ENCODE peak calls at places on chromosomes 5 and 9, in eight cellular contexts. One of them, this sample, is unnamed.

GRCh38 chr5:51373880-51374523 is 9.2 kb upstream of the ISL1 start:
- DNase-seq in uterus: no peak
- DNase-seq in esophagus muscularis mucosa: no peak
- DNase-seq in upper lobe of right lung: no peak
- DNase-seq in CD8-positive, alpha-beta T cell: no peak
- DNase-seq in body of pancreas: no peak
- DNase-seq in tibial artery: no peak
- DNase-seq in IMR-90: no peak
- DNase-seq in this sample: no peak

GRCh38 chr5:150057052-150057451 is 29.3 kb downstream of the CSF1R start:
- DNase-seq in IMR-90: no peak
- DNase-seq in esophagus muscularis mucosa: no peak
- DNase-seq in uterus: no peak
- DNase-seq in upper lobe of right lung: no peak
- DNase-seq in CD8-positive, alpha-beta T cell: no peak
- DNase-seq in body of pancreas: no peak
- DNase-seq in tibial artery: peak; percentile 48
- DNase-seq in this sample: no peak

GRCh38 chr9:22079873-22080341 is 70.8 kb upstream of the CDKN2B start:
- DNase-seq in CD8-positive, alpha-beta T cell: peak; percentile 18
- DNase-seq in upper lobe of right lung: no peak
- DNase-seq in uterus: peak; percentile 29
- DNase-seq in body of pancreas: peak; percentile 38
- DNase-seq in tibial artery: peak; percentile 70
- DNase-seq in IMR-90: peak; percentile 87
- DNase-seq in esophagus muscularis mucosa: no peak
- DNase-seq in this sample: no peak

GRCh38 chr5:39943811-39944210 is 519.0 kb upstream of the DAB2 start:
- DNase-seq in esophagus muscularis mucosa: no peak
- DNase-seq in IMR-90: peak; percentile 5
- DNase-seq in CD8-positive, alpha-beta T cell: no peak
- DNase-seq in body of pancreas: no peak
- DNase-seq in uterus: no peak
- DNase-seq in upper lobe of right lung: no peak
- DNase-seq in tibial artery: no peak
- DNase-seq in this sample: no peak

GRCh38 chr5:78927657-78928282 is 57.3 kb downstream of the ARSB start:
- DNase-seq in body of pancreas: no peak
- DNase-seq in upper lobe of right lung: no peak
- DNase-seq in uterus: no peak
- DNase-seq in tibial artery: no peak
- DNase-seq in CD8-positive, alpha-beta T cell: no peak
- DNase-seq in IMR-90: peak; percentile 84
- DNase-seq in esophagus muscularis mucosa: no peak
- DNase-seq in this sample: no peak

GRCh38 chr5:82777106-82777505 is 300.1 kb downstream of the TMEM167A start:
- DNase-seq in tibial artery: no peak
- DNase-seq in upper lobe of right lung: no peak
- DNase-seq in uterus: no peak
- DNase-seq in IMR-90: no peak
- DNase-seq in body of pancreas: no peak
- DNase-seq in esophagus muscularis mucosa: no peak
- DNase-seq in CD8-positive, alpha-beta T cell: no peak
- DNase-seq in this sample: no peak

GRCh38 chr9:133603165-133603927 is 5.8 kb downstream of the FAM163B start:
- DNase-seq in IMR-90: no peak
- DNase-seq in esophagus muscularis mucosa: no peak
- DNase-seq in body of pancreas: no peak
- DNase-seq in tibial artery: no peak
- DNase-seq in upper lobe of right lung: no peak
- DNase-seq in uterus: no peak
- DNase-seq in CD8-positive, alpha-beta T cell: no peak
- DNase-seq in this sample: no peak

GRCh38 chr5:65127181-65127901 is 354.4 kb downstream of the ADAMTS6 start:
- DNase-seq in uterus: no peak
- DNase-seq in CD8-positive, alpha-beta T cell: no peak
- DNase-seq in body of pancreas: no peak
- DNase-seq in tibial artery: no peak
- DNase-seq in IMR-90: peak; percentile 93
- DNase-seq in upper lobe of right lung: no peak
- DNase-seq in esophagus muscularis mucosa: no peak
- DNase-seq in this sample: no peak

GRCh38 chr5:73783823-73784222 is 157.8 kb downstream of the ARHGEF28 start:
- DNase-seq in uterus: no peak
- DNase-seq in body of pancreas: no peak
- DNase-seq in esophagus muscularis mucosa: no peak
- DNase-seq in CD8-positive, alpha-beta T cell: no peak
- DNase-seq in tibial artery: no peak
- DNase-seq in IMR-90: peak; percentile 53
- DNase-seq in upper lobe of right lung: no peak
- DNase-seq in this sample: no peak

GRCh38 chr9:38707885-38708640 is 11.9 kb downstream of the FAM240B start:
- DNase-seq in IMR-90: no peak
- DNase-seq in upper lobe of right lung: no peak
- DNase-seq in uterus: no peak
- DNase-seq in body of pancreas: no peak
- DNase-seq in CD8-positive, alpha-beta T cell: no peak
- DNase-seq in tibial artery: no peak
- DNase-seq in esophagus muscularis mucosa: no peak
- DNase-seq in this sample: no peak

GRCh38 chr5:127002390-127002789 is 28.0 kb downstream of the MARCHF3 start:
- DNase-seq in CD8-positive, alpha-beta T cell: no peak
- DNase-seq in body of pancreas: no peak
- DNase-seq in upper lobe of right lung: no peak
- DNase-seq in esophagus muscularis mucosa: no peak
- DNase-seq in tibial artery: no peak
- DNase-seq in IMR-90: peak; percentile 34
- DNase-seq in uterus: no peak
- DNase-seq in this sample: no peak

GRCh38 chr5:18113724-18114123 is 479.5 kb downstream of the TAF11L14 start:
- DNase-seq in esophagus muscularis mucosa: no peak
- DNase-seq in IMR-90: peak; percentile 12
- DNase-seq in uterus: no peak
- DNase-seq in body of pancreas: no peak
- DNase-seq in CD8-positive, alpha-beta T cell: no peak
- DNase-seq in tibial artery: no peak
- DNase-seq in upper lobe of right lung: no peak
- DNase-seq in this sample: peak; percentile 32

GRCh38 chr9:3526903-3527652 is 1.3 kb upstream of the RFX3 start:
- DNase-seq in tibial artery: peak; percentile 62
- DNase-seq in body of pancreas: peak; percentile 38
- DNase-seq in esophagus muscularis mucosa: peak; percentile 92
- DNase-seq in IMR-90: peak; percentile 13
- DNase-seq in uterus: no peak
- DNase-seq in CD8-positive, alpha-beta T cell: no peak
- DNase-seq in upper lobe of right lung: peak; percentile 56
- DNase-seq in this sample: peak; percentile 3

GRCh38 chr5:65969539-65970393 is 43.4 kb downstream of the ERBIN start:
- DNase-seq in tibial artery: no peak
- DNase-seq in CD8-positive, alpha-beta T cell: no peak
- DNase-seq in upper lobe of right lung: no peak
- DNase-seq in IMR-90: no peak
- DNase-seq in esophagus muscularis mucosa: no peak
- DNase-seq in body of pancreas: no peak
- DNase-seq in uterus: no peak
- DNase-seq in this sample: no peak

GRCh38 chr9:27888661-27889295 is 315.5 kb upstream of the C9orf72 start:
- DNase-seq in upper lobe of right lung: peak; percentile 67
- DNase-seq in body of pancreas: peak; percentile 7
- DNase-seq in tibial artery: no peak
- DNase-seq in uterus: no peak
- DNase-seq in esophagus muscularis mucosa: no peak
- DNase-seq in IMR-90: no peak
- DNase-seq in CD8-positive, alpha-beta T cell: peak; percentile 13
- DNase-seq in this sample: no peak

GRCh38 chr5:149370878-149371277 is 8.2 kb downstream of the IL17B start:
- DNase-seq in IMR-90: no peak
- DNase-seq in tibial artery: no peak
- DNase-seq in uterus: no peak
- DNase-seq in CD8-positive, alpha-beta T cell: no peak
- DNase-seq in body of pancreas: peak; percentile 42
- DNase-seq in upper lobe of right lung: no peak
- DNase-seq in esophagus muscularis mucosa: no peak
- DNase-seq in this sample: no peak

GRCh38 chr5:142385194-142385593 is 60.4 kb upstream of the SPRY4 start:
- DNase-seq in upper lobe of right lung: no peak
- DNase-seq in esophagus muscularis mucosa: no peak
- DNase-seq in CD8-positive, alpha-beta T cell: no peak
- DNase-seq in uterus: no peak
- DNase-seq in IMR-90: peak; percentile 87
- DNase-seq in tibial artery: no peak
- DNase-seq in body of pancreas: no peak
- DNase-seq in this sample: no peak

GRCh38 chr9:72052122-72052521 is 8.3 kb downstream of the C9orf57 start:
- DNase-seq in tibial artery: no peak
- DNase-seq in esophagus muscularis mucosa: peak; percentile 10
- DNase-seq in upper lobe of right lung: no peak
- DNase-seq in IMR-90: no peak
- DNase-seq in body of pancreas: no peak
- DNase-seq in uterus: no peak
- DNase-seq in CD8-positive, alpha-beta T cell: no peak
- DNase-seq in this sample: no peak

GRCh38 chr5:140114341-140115185 is 654 bp downstream of the PURA start:
- DNase-seq in body of pancreas: peak; percentile 73
- DNase-seq in IMR-90: peak; percentile 55
- DNase-seq in uterus: peak; percentile 56
- DNase-seq in CD8-positive, alpha-beta T cell: peak; percentile 40
- DNase-seq in upper lobe of right lung: peak; percentile 88
- DNase-seq in esophagus muscularis mucosa: peak; percentile 94
- DNase-seq in tibial artery: peak; percentile 82
- DNase-seq in this sample: peak; percentile 46

GRCh38 chr5:24633705-24634325 is 11.0 kb downstream of the CDH10 start:
- DNase-seq in body of pancreas: peak; percentile 12
- DNase-seq in CD8-positive, alpha-beta T cell: no peak
- DNase-seq in upper lobe of right lung: no peak
- DNase-seq in tibial artery: no peak
- DNase-seq in IMR-90: peak; percentile 11
- DNase-seq in esophagus muscularis mucosa: no peak
- DNase-seq in uterus: no peak
- DNase-seq in this sample: no peak

GRCh38 chr5:41410307-41410706 is 100.1 kb downstream of the PLCXD3 start:
- DNase-seq in IMR-90: no peak
- DNase-seq in CD8-positive, alpha-beta T cell: no peak
- DNase-seq in upper lobe of right lung: no peak
- DNase-seq in tibial artery: no peak
- DNase-seq in esophagus muscularis mucosa: no peak
- DNase-seq in uterus: no peak
- DNase-seq in body of pancreas: no peak
- DNase-seq in this sample: no peak

GRCh38 chr5:133612021-133612860 is at the start of gene FSTL4:
- DNase-seq in body of pancreas: peak; percentile 79
- DNase-seq in tibial artery: no peak
- DNase-seq in uterus: no peak
- DNase-seq in CD8-positive, alpha-beta T cell: no peak
- DNase-seq in upper lobe of right lung: peak; percentile 83
- DNase-seq in esophagus muscularis mucosa: peak; percentile 37
- DNase-seq in IMR-90: no peak
- DNase-seq in this sample: peak; percentile 82
- H3K27me3 ChIP-seq in body of pancreas: no peaks in the 10 kb centered on the region
- H3K27me3 ChIP-seq in tibial artery: peaks cover 3% of the 10 kb centered on the region
- H3K27me3 ChIP-seq in uterus: no peaks in the 10 kb centered on the region
- H3K27me3 ChIP-seq in CD8-positive, alpha-beta T cell: peaks cover 17% of the 10 kb centered on the region
- H3K27me3 ChIP-seq in upper lobe of right lung: peaks cover 58% of the 10 kb centered on the region
- H3K27me3 ChIP-seq in esophagus muscularis mucosa: peaks cover 91% of the 10 kb centered on the region
- H3K27me3 ChIP-seq in IMR-90: peaks cover 40% of the 10 kb centered on the region
- H3K27me3 ChIP-seq in this sample: peaks cover 39% of the 10 kb centered on the region

GRCh38 chr5:145834917-145835838 is at the start of gene PRELID2:
- DNase-seq in tibial artery: peak; percentile 93
- DNase-seq in CD8-positive, alpha-beta T cell: peak; percentile 24
- DNase-seq in IMR-90: peak; percentile 84
- DNase-seq in esophagus muscularis mucosa: peak; percentile 94
- DNase-seq in upper lobe of right lung: peak; percentile 94
- DNase-seq in uterus: peak; percentile 87
- DNase-seq in body of pancreas: peak; percentile 95
- DNase-seq in this sample: peak; percentile 78
- TF ChIP-seq CTCF in tibial artery: no peak
- TF ChIP-seq CTCF in CD8-positive, alpha-beta T cell: no peak
- TF ChIP-seq CTCF in IMR-90: peak; percentile 3
- TF ChIP-seq CTCF in esophagus muscularis mucosa: no peak
- TF ChIP-seq CTCF in upper lobe of right lung: peak; percentile 9
- TF ChIP-seq CTCF in uterus: no peak
- TF ChIP-seq CTCF in body of pancreas: no peak
- TF ChIP-seq CTCF in this sample: peak; percentile 49

GRCh38 chr5:158951461-158951860 is 148.3 kb downstream of the EBF1 start:
- DNase-seq in IMR-90: no peak
- DNase-seq in uterus: no peak
- DNase-seq in body of pancreas: no peak
- DNase-seq in tibial artery: no peak
- DNase-seq in CD8-positive, alpha-beta T cell: no peak
- DNase-seq in upper lobe of right lung: no peak
- DNase-seq in esophagus muscularis mucosa: no peak
- DNase-seq in this sample: no peak

GRCh38 chr5:158952951-158953350 is 146.8 kb downstream of the EBF1 start:
- DNase-seq in uterus: no peak
- DNase-seq in tibial artery: no peak
- DNase-seq in esophagus muscularis mucosa: no peak
- DNase-seq in body of pancreas: no peak
- DNase-seq in IMR-90: peak; percentile 25
- DNase-seq in CD8-positive, alpha-beta T cell: no peak
- DNase-seq in upper lobe of right lung: no peak
- DNase-seq in this sample: no peak

GRCh38 chr5:158953929-158954534 is 145.7 kb downstream of the EBF1 start:
- DNase-seq in esophagus muscularis mucosa: no peak
- DNase-seq in CD8-positive, alpha-beta T cell: no peak
- DNase-seq in IMR-90: no peak
- DNase-seq in uterus: no peak
- DNase-seq in tibial artery: no peak
- DNase-seq in upper lobe of right lung: no peak
- DNase-seq in body of pancreas: no peak
- DNase-seq in this sample: no peak

GRCh38 chr5:158955636-158956035 is 144.1 kb downstream of the EBF1 start:
- DNase-seq in tibial artery: no peak
- DNase-seq in esophagus muscularis mucosa: no peak
- DNase-seq in CD8-positive, alpha-beta T cell: no peak
- DNase-seq in uterus: no peak
- DNase-seq in IMR-90: no peak
- DNase-seq in body of pancreas: no peak
- DNase-seq in upper lobe of right lung: no peak
- DNase-seq in this sample: no peak

GRCh38 chr5:158951951-158952545 is 147.7 kb downstream of the EBF1 start:
- DNase-seq in body of pancreas: no peak
- DNase-seq in IMR-90: no peak
- DNase-seq in upper lobe of right lung: no peak
- DNase-seq in tibial artery: no peak
- DNase-seq in CD8-positive, alpha-beta T cell: no peak
- DNase-seq in esophagus muscularis mucosa: no peak
- DNase-seq in uterus: no peak
- DNase-seq in this sample: no peak
- H3K4me3 ChIP-seq in body of pancreas: no peak overlapping the region
- H3K4me3 ChIP-seq in IMR-90: no peak overlapping the region
- H3K4me3 ChIP-seq in upper lobe of right lung: no peak overlapping the region
- H3K4me3 ChIP-seq in tibial artery: no peak overlapping the region
- H3K4me3 ChIP-seq in CD8-positive, alpha-beta T cell: no peak overlapping the region
- H3K4me3 ChIP-seq in esophagus muscularis mucosa: no peak overlapping the region
- H3K4me3 ChIP-seq in uterus: no peak overlapping the region
- H3K4me3 ChIP-seq in this sample: no peak overlapping the region

DNA sequence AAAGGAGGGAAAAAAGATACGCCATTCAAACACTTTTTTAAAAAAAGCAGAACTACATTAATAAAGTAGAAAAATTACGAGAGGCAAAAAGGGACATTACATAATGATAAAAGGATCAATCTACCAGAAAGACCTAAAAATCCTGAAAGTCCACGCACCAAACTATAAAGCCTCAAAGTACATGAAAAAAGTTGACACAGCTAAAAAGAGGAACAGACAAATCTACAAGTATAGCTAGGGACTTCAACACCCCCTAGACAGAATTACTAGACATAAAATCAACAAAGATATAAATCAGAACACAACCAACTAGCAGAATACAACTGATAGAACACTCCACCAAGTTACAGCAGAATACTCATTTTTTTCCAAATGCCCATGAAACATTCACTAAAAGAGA is 11.1 kb downstream of the CAMSAP1 start:
- DNase-seq in CD8-positive, alpha-beta T cell: no peak
- DNase-seq in esophagus muscularis mucosa: no peak
- DNase-seq in uterus: no peak
- DNase-seq in IMR-90: no peak
- DNase-seq in body of pancreas: no peak
- DNase-seq in upper lobe of right lung: no peak
- DNase-seq in tibial artery: no peak
- DNase-seq in this sample: no peak
- H3K27me3 ChIP-seq in CD8-positive, alpha-beta T cell: no peaks in the 10 kb centered on the region
- H3K27me3 ChIP-seq in esophagus muscularis mucosa: no peaks in the 10 kb centered on the region
- H3K27me3 ChIP-seq in uterus: no peaks in the 10 kb centered on the region
- H3K27me3 ChIP-seq in IMR-90: no peaks in the 10 kb centered on the region
- H3K27me3 ChIP-seq in body of pancreas: no peaks in the 10 kb centered on the region
- H3K27me3 ChIP-seq in upper lobe of right lung: no peaks in the 10 kb centered on the region
- H3K27me3 ChIP-seq in tibial artery: no peaks in the 10 kb centered on the region
- H3K27me3 ChIP-seq in this sample: no peaks in the 10 kb centered on the region